ENCODE peak calls at places on chromosomes 12 and 14, in nine cellular contexts. One of them, this sample, is unnamed.

GRCh38 chr12:87815738-87816137 is 213.5 kb downstream of the C12orf50 start:
- DNase-seq in stimulated activated CD4-positive, alpha-beta T cell treated with anti-CD3 and anti-CD28 coated beads, Interleukin-12 subunit alpha, Interleukin-12 subunit beta, amount 100 ng/mL, for 24 hours: no peak
- DNase-seq in tibial nerve: no peak
- DNase-seq in heart right ventricle: no peak
- DNase-seq in posterior cingulate gyrus: no peak
- DNase-seq in neuronal stem cell: no peak
- DNase-seq in activated gamma-delta T cell treated with anti-CD3 and anti-CD28 coated beads, Interleukin-2, amount 50 U/mL, for 16 hours: no peak
- DNase-seq in ELF-1: no peak
- DNase-seq in CD8-positive, alpha-beta T cell: no peak
- DNase-seq in this sample: peak

GRCh38 chr12:7555752-7556151 is 52.2 kb upstream of the CD163 start:
- DNase-seq in stimulated activated CD4-positive, alpha-beta T cell treated with anti-CD3 and anti-CD28 coated beads, Interleukin-12 subunit alpha, Interleukin-12 subunit beta, amount 100 ng/mL, for 24 hours: no peak
- DNase-seq in tibial nerve: no peak
- DNase-seq in heart right ventricle: no peak
- DNase-seq in posterior cingulate gyrus: no peak
- DNase-seq in neuronal stem cell: no peak
- DNase-seq in activated gamma-delta T cell treated with anti-CD3 and anti-CD28 coated beads, Interleukin-2, amount 50 U/mL, for 16 hours: no peak
- DNase-seq in ELF-1: no peak
- DNase-seq in CD8-positive, alpha-beta T cell: no peak
- DNase-seq in this sample: no peak

GRCh38 chr14:77151918-77152588 is 10.5 kb upstream of the ZDHHC22 start:
- DNase-seq in stimulated activated CD4-positive, alpha-beta T cell treated with anti-CD3 and anti-CD28 coated beads, Interleukin-12 subunit alpha, Interleukin-12 subunit beta, amount 100 ng/mL, for 24 hours: no peak
- DNase-seq in tibial nerve: no peak
- DNase-seq in heart right ventricle: no peak
- DNase-seq in posterior cingulate gyrus: no peak
- DNase-seq in neuronal stem cell: no peak
- DNase-seq in activated gamma-delta T cell treated with anti-CD3 and anti-CD28 coated beads, Interleukin-2, amount 50 U/mL, for 16 hours: no peak
- DNase-seq in ELF-1: no peak
- DNase-seq in CD8-positive, alpha-beta T cell: no peak
- DNase-seq in this sample: no peak

GRCh38 chr12:66379613-66380012 is 77.3 kb downstream of the HELB start:
- DNase-seq in stimulated activated CD4-positive, alpha-beta T cell treated with anti-CD3 and anti-CD28 coated beads, Interleukin-12 subunit alpha, Interleukin-12 subunit beta, amount 100 ng/mL, for 24 hours: no peak
- DNase-seq in tibial nerve: no peak
- DNase-seq in heart right ventricle: no peak
- DNase-seq in posterior cingulate gyrus: no peak
- DNase-seq in neuronal stem cell: no peak
- DNase-seq in activated gamma-delta T cell treated with anti-CD3 and anti-CD28 coated beads, Interleukin-2, amount 50 U/mL, for 16 hours: no peak
- DNase-seq in ELF-1: no peak
- DNase-seq in CD8-positive, alpha-beta T cell: no peak
- DNase-seq in this sample: no peak

GRCh38 chr14:79383031-79383430 is 828.3 kb downstream of the DIO2 start:
- DNase-seq in stimulated activated CD4-positive, alpha-beta T cell treated with anti-CD3 and anti-CD28 coated beads, Interleukin-12 subunit alpha, Interleukin-12 subunit beta, amount 100 ng/mL, for 24 hours: no peak
- DNase-seq in tibial nerve: no peak
- DNase-seq in heart right ventricle: no peak
- DNase-seq in posterior cingulate gyrus: no peak
- DNase-seq in neuronal stem cell: no peak
- DNase-seq in activated gamma-delta T cell treated with anti-CD3 and anti-CD28 coated beads, Interleukin-2, amount 50 U/mL, for 16 hours: no peak
- DNase-seq in ELF-1: no peak
- DNase-seq in CD8-positive, alpha-beta T cell: no peak
- DNase-seq in this sample: no peak

GRCh38 chr12:15322164-15323054 is at the start of gene PTPRO:
- DNase-seq in stimulated activated CD4-positive, alpha-beta T cell treated with anti-CD3 and anti-CD28 coated beads, Interleukin-12 subunit alpha, Interleukin-12 subunit beta, amount 100 ng/mL, for 24 hours: no peak
- DNase-seq in tibial nerve: no peak
- DNase-seq in heart right ventricle: no peak
- DNase-seq in posterior cingulate gyrus: peak
- DNase-seq in neuronal stem cell: peak
- DNase-seq in activated gamma-delta T cell treated with anti-CD3 and anti-CD28 coated beads, Interleukin-2, amount 50 U/mL, for 16 hours: no peak
- DNase-seq in ELF-1: peak
- DNase-seq in CD8-positive, alpha-beta T cell: no peak
- DNase-seq in this sample: peak

GRCh38 chr12:107657621-107658020 is 28.0 kb upstream of the PWP1 start:
- DNase-seq in stimulated activated CD4-positive, alpha-beta T cell treated with anti-CD3 and anti-CD28 coated beads, Interleukin-12 subunit alpha, Interleukin-12 subunit beta, amount 100 ng/mL, for 24 hours: no peak
- DNase-seq in tibial nerve: no peak
- DNase-seq in heart right ventricle: no peak
- DNase-seq in posterior cingulate gyrus: no peak
- DNase-seq in neuronal stem cell: no peak
- DNase-seq in activated gamma-delta T cell treated with anti-CD3 and anti-CD28 coated beads, Interleukin-2, amount 50 U/mL, for 16 hours: no peak
- DNase-seq in ELF-1: no peak
- DNase-seq in CD8-positive, alpha-beta T cell: no peak
- DNase-seq in this sample: no peak

GRCh38 chr12:92369643-92370042 is 224.0 kb upstream of the BTG1 start:
- DNase-seq in stimulated activated CD4-positive, alpha-beta T cell treated with anti-CD3 and anti-CD28 coated beads, Interleukin-12 subunit alpha, Interleukin-12 subunit beta, amount 100 ng/mL, for 24 hours: no peak
- DNase-seq in tibial nerve: no peak
- DNase-seq in heart right ventricle: no peak
- DNase-seq in posterior cingulate gyrus: no peak
- DNase-seq in neuronal stem cell: no peak
- DNase-seq in activated gamma-delta T cell treated with anti-CD3 and anti-CD28 coated beads, Interleukin-2, amount 50 U/mL, for 16 hours: no peak
- DNase-seq in ELF-1: no peak
- DNase-seq in CD8-positive, alpha-beta T cell: no peak
- DNase-seq in this sample: no peak

GRCh38 chr12:32548691-32549412 is 130.2 kb upstream of the DNM1L start:
- DNase-seq in stimulated activated CD4-positive, alpha-beta T cell treated with anti-CD3 and anti-CD28 coated beads, Interleukin-12 subunit alpha, Interleukin-12 subunit beta, amount 100 ng/mL, for 24 hours: no peak
- DNase-seq in tibial nerve: peak
- DNase-seq in heart right ventricle: no peak
- DNase-seq in posterior cingulate gyrus: no peak
- DNase-seq in neuronal stem cell: no peak
- DNase-seq in activated gamma-delta T cell treated with anti-CD3 and anti-CD28 coated beads, Interleukin-2, amount 50 U/mL, for 16 hours: no peak
- DNase-seq in ELF-1: no peak
- DNase-seq in CD8-positive, alpha-beta T cell: no peak
- DNase-seq in this sample: no peak

GRCh38 chr12:30795410-30795659 is 40.6 kb upstream of the CAPRIN2 start:
- DNase-seq in stimulated activated CD4-positive, alpha-beta T cell treated with anti-CD3 and anti-CD28 coated beads, Interleukin-12 subunit alpha, Interleukin-12 subunit beta, amount 100 ng/mL, for 24 hours: no peak
- DNase-seq in tibial nerve: no peak
- DNase-seq in heart right ventricle: no peak
- DNase-seq in posterior cingulate gyrus: no peak
- DNase-seq in neuronal stem cell: peak
- DNase-seq in activated gamma-delta T cell treated with anti-CD3 and anti-CD28 coated beads, Interleukin-2, amount 50 U/mL, for 16 hours: no peak
- DNase-seq in ELF-1: peak
- DNase-seq in CD8-positive, alpha-beta T cell: no peak
- DNase-seq in this sample: no peak

GRCh38 chr12:95318071-95318545 is 100.5 kb downstream of the VEZT start:
- DNase-seq in stimulated activated CD4-positive, alpha-beta T cell treated with anti-CD3 and anti-CD28 coated beads, Interleukin-12 subunit alpha, Interleukin-12 subunit beta, amount 100 ng/mL, for 24 hours: no peak
- DNase-seq in tibial nerve: no peak
- DNase-seq in heart right ventricle: no peak
- DNase-seq in posterior cingulate gyrus: no peak
- DNase-seq in neuronal stem cell: no peak
- DNase-seq in activated gamma-delta T cell treated with anti-CD3 and anti-CD28 coated beads, Interleukin-2, amount 50 U/mL, for 16 hours: no peak
- DNase-seq in ELF-1: no peak
- DNase-seq in CD8-positive, alpha-beta T cell: no peak
- DNase-seq in this sample: no peak

GRCh38 chr12:124640096-124640495 is 72.7 kb upstream of the NCOR2 start:
- DNase-seq in stimulated activated CD4-positive, alpha-beta T cell treated with anti-CD3 and anti-CD28 coated beads, Interleukin-12 subunit alpha, Interleukin-12 subunit beta, amount 100 ng/mL, for 24 hours: no peak
- DNase-seq in tibial nerve: no peak
- DNase-seq in heart right ventricle: no peak
- DNase-seq in posterior cingulate gyrus: no peak
- DNase-seq in neuronal stem cell: no peak
- DNase-seq in activated gamma-delta T cell treated with anti-CD3 and anti-CD28 coated beads, Interleukin-2, amount 50 U/mL, for 16 hours: no peak
- DNase-seq in ELF-1: no peak
- DNase-seq in CD8-positive, alpha-beta T cell: no peak
- DNase-seq in this sample: no peak